ENCODE peak calls at places on chromosomes 16 and 17, in ten cellular contexts. E is activated T-helper 1 cell treated with anti-CD3 and anti-CD28 coated beads, Interleukin-2, amount 50 U/mL, for 16 hours; X is GM23248; Z is T-cell; K is heart right ventricle; G is stimulated activated CD8-positive, alpha-beta memory T cell treated with anti-CD3 and anti-CD28 coated beads, Interleukin-4, amount 100 ng/mL, for 1 hour; T is left cardiac atrium; J is LoVo; Y is NCI-H524; N is AG20443. L is an unnamed sample.

GRCh38 chr17:60086822-60087591 is 8.3 kb upstream of the HEATR6 start:
- DNase-seq in X (peak), K (no peak), T (no peak), N (peak), J (no peak), Z (no peak), Y (peak), E (no peak), G (no peak), L (peak)

GRCh38 chr16:87723224-87723619 is 42.6 kb downstream of the KLHDC4 start:
- DNase-seq in J (no peak), X (peak), Z (no peak), G (no peak), T (peak), Y (peak), E (no peak), N (peak), K (peak), L (peak)

GRCh38 chr16:17983847-17984639 is 352.5 kb downstream of the NPIPA8 start:
- DNase-seq in K (no peak), G (no peak), E (no peak), Y (no peak), T (no peak), Z (no peak), J (no peak), X (no peak), N (no peak), L (no peak)

GRCh38 chr16:31099860-31100638 is 5.5 kb upstream of the VKORC1 start:
- DNase-seq in G (no peak), E (no peak), N (no peak), Y (no peak), K (no peak), Z (no peak), X (peak), J (no peak), T (no peak), L (no peak)

GRCh38 chr16:67441289-67441753 is 10.4 kb downstream of the HSD11B2 start:
- DNase-seq in Z (no peak), T (no peak), Y (peak), E (no peak), J (no peak), N (no peak), K (peak), X (no peak), G (no peak), L (peak)

GRCh38 chr17:1130191-1130590 is 49.6 kb downstream of the ABR start:
- DNase-seq in G (no peak), Z (no peak), K (no peak), Y (no peak), E (no peak), T (no peak), J (no peak), X (no peak), N (no peak), L (no peak)

GRCh38 chr16:75927824-75928223 is 201.5 kb upstream of the CPHXL start:
- DNase-seq in Z (no peak), G (no peak), N (no peak), Y (no peak), J (no peak), E (no peak), X (no peak), T (no peak), K (no peak), L (no peak)

GRCh38 chr17:11944587-11944986 is 52.7 kb downstream of the ZNF18 start:
- DNase-seq in T (no peak), K (no peak), X (peak), G (no peak), E (no peak), Y (no peak), J (no peak), Z (no peak), N (no peak), L (no peak)

GRCh38 chr17:36506249-36506826 is 19.9 kb downstream of the ZNHIT3 start:
- DNase-seq in T (no peak), K (no peak), G (no peak), X (no peak), J (no peak), E (no peak), Y (no peak), Z (peak), N (no peak), L (no peak)

GRCh38 chr17:48841395-48841831 is 10.6 kb downstream of the CALCOCO2 start:
- DNase-seq in X (peak), Z (no peak), G (no peak), Y (no peak), N (peak), E (no peak), T (no peak), J (no peak), K (peak), L (no peak)

GRCh38 chr17:4035081-4035680 is 70.9 kb upstream of the ATP2A3 start:
- DNase-seq in T (no peak), J (no peak), G (no peak), Y (no peak), N (no peak), K (no peak), E (no peak), Z (no peak), X (no peak), L (no peak)

GRCh38 chr17:2054262-2054739 is 602 bp upstream of the HIC1 start:
- DNase-seq in E (peak), Z (no peak), N (no peak), Y (no peak), J (no peak), K (no peak), T (no peak), G (no peak), X (peak), L (peak)

GRCh38 chr17:81511800-81512559 is 619 bp downstream of the ACTG1 start:
- DNase-seq in Y (no peak), J (no peak), E (no peak), Z (no peak), K (peak), X (peak), T (peak), N (no peak), G (no peak), L (no peak)

GRCh38 chr16:2148714-2149629 is 547 bp downstream of the RAB26 start:
- DNase-seq in E (no peak), N (no peak), Z (no peak), X (peak), T (no peak), Y (no peak), J (no peak), G (no peak), K (no peak), L (peak)

GRCh38 chr16:55534773-55535172 is 25.9 kb downstream of the LPCAT2 start:
- DNase-seq in X (no peak), J (no peak), K (no peak), Z (no peak), Y (no peak), N (no peak), T (no peak), G (no peak), E (no peak), L (no peak)

GRCh38 chr17:56866496-56866895 is 32.5 kb downstream of the DGKE start:
- DNase-seq in G (no peak), J (no peak), K (no peak), Y (no peak), X (no peak), Z (no peak), N (no peak), E (no peak), T (no peak), L (no peak)

GRCh38 chr17:6457688-6458190 is 13.5 kb downstream of the PIMREG start:
- DNase-seq in N (no peak), E (no peak), G (no peak), Z (no peak), Y (no peak), J (no peak), X (no peak), K (no peak), T (no peak), L (no peak)

GRCh38 chr17:55289106-55289446 is 24.3 kb downstream of the HLF start:
- DNase-seq in J (no peak), Y (no peak), Z (no peak), X (no peak), K (peak), G (no peak), E (no peak), T (no peak), N (no peak), L (no peak)

GRCh38 chr17:66963521-66964082 is 905 bp upstream of the CACNG4 start:
- DNase-seq in K (no peak), N (no peak), Z (no peak), T (no peak), X (no peak), Y (no peak), G (no peak), E (no peak), J (no peak), L (no peak)

GRCh38 chr16:27640277-27640600 is 90.3 kb downstream of the KATNIP start:
- DNase-seq in N (no peak), J (no peak), Y (peak), G (no peak), E (no peak), K (no peak), X (no peak), T (no peak), Z (no peak), L (no peak)

GRCh38 chr17:40480501-40481003 is 20.9 kb downstream of the TNS4 start:
- DNase-seq in N (peak), K (no peak), X (peak), Z (peak), Y (no peak), T (peak), J (no peak), E (peak), G (peak), L (no peak)

GRCh38 chr17:43809121-43809520 is 23.8 kb downstream of the MPP3 start:
- DNase-seq in J (no peak), X (no peak), Y (no peak), N (no peak), Z (no peak), T (no peak), E (no peak), G (no peak), K (no peak), L (no peak)

GRCh38 chr17:46876353-46876887 is 25.0 kb downstream of the WNT9B start:
- DNase-seq in J (peak), T (no peak), N (no peak), X (no peak), K (no peak), E (no peak), Z (no peak), G (no peak), Y (no peak), L (no peak)

GRCh38 chr17:66717680-66718079 is 117.2 kb upstream of the CACNG5 start:
- DNase-seq in Z (no peak), X (no peak), N (no peak), K (no peak), G (no peak), T (no peak), Y (no peak), J (no peak), E (no peak), L (no peak)

GRCh38 chr16:10584956-10585561 is 4.7 kb upstream of the EMP2 start:
- DNase-seq in Z (no peak), G (no peak), N (peak), Y (no peak), T (no peak), E (no peak), X (peak), K (no peak), J (no peak), L (no peak)

GRCh38 chr17:73214851-73215250 is 22.0 kb downstream of the COG1 start:
- DNase-seq in Y (no peak), T (no peak), X (no peak), Z (no peak), K (no peak), G (no peak), N (no peak), J (no peak), E (no peak), L (no peak)

GRCh38 chr17:57574040-57574513 is 171.0 kb downstream of the CCDC182 start:
- DNase-seq in Y (no peak), Z (no peak), N (peak), K (peak), G (no peak), T (peak), E (no peak), J (no peak), X (peak), L (peak)

GRCh38 chr17:45038771-45039634 is 12.4 kb downstream of the DCAKD start:
- DNase-seq in N (no peak), G (no peak), J (no peak), Y (no peak), T (no peak), Z (no peak), X (no peak), K (no peak), E (no peak), L (no peak)

GRCh38 chr16:64307431-64307830 is 814.4 kb downstream of the CDH11 start:
- DNase-seq in J (no peak), X (no peak), G (no peak), T (no peak), Z (no peak), E (no peak), N (no peak), Y (no peak), K (no peak), L (no peak)

GRCh38 chr16:31471875-31472558 is at the start of gene TGFB1I1:
- DNase-seq in X (peak), N (peak), K (peak), Z (no peak), G (no peak), T (peak), E (no peak), Y (no peak), J (peak), L (no peak)

GRCh38 chr16:84532855-84533486 is 28.5 kb upstream of the MEAK7 start:
- DNase-seq in G (no peak), J (no peak), Z (no peak), Y (no peak), X (no peak), T (no peak), E (no peak), K (no peak), N (no peak), L (no peak)

GRCh38 chr17:17492085-17492484 is 4.1 kb downstream of the RASD1 start:
- DNase-seq in G (no peak), E (no peak), K (no peak), J (no peak), N (no peak), X (no peak), Y (no peak), Z (no peak), T (no peak), L (no peak)

GRCh38 chr17:55407641-55408566 is 13.7 kb downstream of the MMD start:
- DNase-seq in X (no peak), J (no peak), Y (no peak), N (no peak), G (no peak), E (no peak), K (no peak), T (no peak), Z (no peak), L (no peak)